ENCODE peak calls at places on chromosomes 13 and 19, in nine cellular contexts. E, I, W, B, D, L, X, R and O are unnamed samples.

GRCh38 chr19:53536223-53536543 is 1.8 kb upstream of the ZNF331 start:
- DNase-seq in I (no peak), D (no peak), X (no peak), B (no peak), W (no peak), L (no peak), E (no peak), R (no peak), O (no peak)

GRCh38 chr13:36362251-36362650 is 16.1 kb upstream of the SPART start:
- DNase-seq in I (peak), L (no peak), E (peak), W (no peak), X (no peak), D (no peak), B (peak), R (no peak), O (no peak)

GRCh38 chr19:53989600-53990533 is 1.6 kb upstream of the CACNG6 start:
- DNase-seq in R (no peak), X (no peak), I (no peak), W (no peak), L (no peak), B (no peak), D (no peak), E (peak), O (no peak)

GRCh38 chr19:57872450-57872849 is 16.4 kb downstream of the ZNF814 start:
- DNase-seq in W (no peak), L (no peak), B (no peak), I (no peak), X (no peak), R (no peak), D (no peak), E (no peak), O (no peak)

GRCh38 chr19:48806818-48807589 is 3.8 kb downstream of the BCAT2 start:
- DNase-seq in W (no peak), D (peak), L (no peak), R (no peak), I (peak), B (peak), X (no peak), E (peak), O (no peak)

GRCh38 chr19:7637374-7638256 is 705 bp downstream of the STXBP2 start:
- DNase-seq in E (no peak), I (peak), X (no peak), B (no peak), D (no peak), W (no peak), R (no peak), L (no peak), O (no peak)

GRCh38 chr13:32195713-32196112 is 119.5 kb downstream of the ZAR1L start:
- DNase-seq in W (no peak), E (no peak), D (no peak), I (peak), B (no peak), R (no peak), L (no peak), X (no peak), O (no peak)

GRCh38 chr19:41871573-41872383 is 5.3 kb upstream of the CD79A start:
- DNase-seq in B (no peak), R (no peak), X (no peak), I (no peak), E (peak), D (no peak), W (no peak), L (no peak), O (peak)

GRCh38 chr13:40340368-40341085 is 325.9 kb downstream of the FOXO1 start:
- DNase-seq in R (no peak), B (peak), L (no peak), D (no peak), E (peak), I (peak), W (no peak), X (no peak), O (no peak)

GRCh38 chr19:42306646-42307045 is 4.2 kb upstream of the PAFAH1B3 start:
- DNase-seq in R (no peak), W (no peak), E (no peak), B (no peak), D (no peak), I (no peak), L (no peak), X (no peak), O (no peak)

GRCh38 chr13:34116651-34117050 is 298.7 kb downstream of the RFC3 start:
- DNase-seq in W (no peak), E (no peak), D (no peak), B (no peak), I (no peak), L (no peak), R (no peak), X (no peak), O (no peak)

GRCh38 chr13:46288570-46289259 is 77.0 kb downstream of the LRRC63 start:
- DNase-seq in W (peak), E (peak), I (peak), D (peak), R (no peak), L (no peak), X (no peak), B (peak), O (no peak)

GRCh38 chr13:102911336-102911735 is 65.5 kb downstream of the ERCC5 start:
- DNase-seq in D (no peak), W (no peak), L (no peak), E (no peak), B (no peak), X (no peak), I (no peak), R (no peak), O (no peak)

GRCh38 chr19:34712606-34713261 is 21.3 kb upstream of the ZNF181 start:
- DNase-seq in I (peak), B (peak), D (peak), W (peak), X (peak), R (no peak), E (peak), L (no peak), O (peak)

GRCh38 chr13:113907637-113908617 is 44.1 kb upstream of the GAS6 start:
- DNase-seq in E (no peak), B (peak), R (peak), D (no peak), I (peak), X (peak), W (no peak), L (no peak), O (no peak)

GRCh38 chr19:1130801-1131717 is 27.3 kb downstream of the GPX4 start:
- DNase-seq in D (no peak), I (no peak), R (no peak), X (no peak), B (peak), E (no peak), W (no peak), L (no peak), O (peak)

GRCh38 chr19:29672933-29673336 is 7.7 kb downstream of the PLEKHF1 start:
- DNase-seq in R (peak), I (no peak), E (no peak), D (no peak), B (no peak), W (no peak), L (no peak), X (no peak), O (peak)

GRCh38 chr19:7910321-7911161 is 4.1 kb upstream of the TGFBR3L start:
- DNase-seq in E (no peak), B (no peak), W (no peak), R (no peak), L (no peak), X (no peak), I (no peak), D (no peak), O (no peak)

GRCh38 chr13:57824121-57824520 is 192.6 kb downstream of the PCDH17 start:
- DNase-seq in W (no peak), E (no peak), R (no peak), L (no peak), X (no peak), I (no peak), D (no peak), B (no peak), O (no peak)

GRCh38 chr13:31355001-31355400 is 155.2 kb downstream of the B3GLCT start:
- DNase-seq in E (no peak), X (no peak), L (no peak), R (no peak), B (no peak), D (no peak), W (no peak), I (no peak), O (no peak)

GRCh38 chr13:66714795-66715194 is 515.3 kb downstream of the PCDH9 start:
- DNase-seq in L (no peak), D (no peak), B (no peak), R (no peak), W (no peak), E (no peak), X (no peak), I (peak), O (no peak)

GRCh38 chr13:75405976-75406703 is 75.8 kb downstream of the TBC1D4 start:
- DNase-seq in R (no peak), I (peak), D (no peak), X (no peak), L (no peak), E (no peak), B (peak), W (no peak), O (no peak)

GRCh38 chr19:2528543-2529173 is 52.7 kb downstream of the GADD45B start:
- DNase-seq in L (no peak), E (no peak), D (no peak), X (no peak), R (peak), W (no peak), I (no peak), B (no peak), O (no peak)

GRCh38 chr19:54805665-54806515 is 2.5 kb downstream of the KIR2DL4 start:
- DNase-seq in W (no peak), E (no peak), R (no peak), B (no peak), L (no peak), I (no peak), D (no peak), X (no peak), O (no peak)

GRCh38 chr19:2016041-2016807 is 710 bp upstream of the BTBD2 start:
- DNase-seq in B (peak), I (peak), D (no peak), L (no peak), E (peak), X (peak), R (peak), W (peak), O (peak)

GRCh38 chr19:17389957-17390664 is 3.9 kb downstream of the CCDC194 start:
- DNase-seq in I (no peak), W (no peak), X (no peak), R (no peak), E (no peak), B (no peak), L (no peak), D (peak), O (peak)
- TF ChIP-seq CTCF in I (no peak), W (no peak), X (no peak), R (no peak), E (no peak), B (no peak), L (peak), D (peak), O (no peak)

GRCh38 chr19:16257509-16258002 is 59.8 kb downstream of the AP1M1 start:
- DNase-seq in B (no peak), E (no peak), D (no peak), L (no peak), I (no peak), R (no peak), W (no peak), X (no peak), O (no peak)

GRCh38 chr19:16260160-16260793 is 62.6 kb downstream of the AP1M1 start:
- DNase-seq in I (no peak), E (no peak), W (no peak), B (no peak), X (no peak), L (no peak), D (no peak), R (no peak), O (no peak)

GRCh38 chr19:16260794-16261161 is 63.1 kb downstream of the AP1M1 start:
- DNase-seq in E (no peak), B (no peak), W (no peak), R (no peak), L (no peak), I (no peak), X (no peak), D (no peak), O (no peak)

GRCh38 chr19:16258440-16258903 is 60.8 kb downstream of the AP1M1 start:
- DNase-seq in D (peak), I (peak), E (no peak), X (peak), L (no peak), R (no peak), B (no peak), W (no peak), O (no peak)

GRCh38 chr19:16259385-16260159 is 61.9 kb downstream of the AP1M1 start:
- DNase-seq in L (no peak), I (no peak), R (no peak), B (no peak), X (no peak), D (no peak), W (no peak), E (no peak), O (no peak)
- TF ChIP-seq CTCF in L (no peak), I (no peak), R (no peak), B (no peak), X (no peak), D (no peak), W (no peak), E (no peak), O (no peak)

GRCh38 chr13:77026783-77027621 is at the start of gene FBXL3:
- DNase-seq in X (peak), R (peak), B (peak), D (peak), L (peak), E (peak), W (peak), I (peak), O (peak)

GRCh38 chr13:77028202-77028601 is 1.2 kb upstream of the FBXL3 start:
- DNase-seq in X (peak), W (no peak), B (peak), L (no peak), I (peak), E (no peak), D (no peak), R (no peak), O (no peak)

GRCh38 chr13:77029436-77029835 is 2.5 kb upstream of the FBXL3 start:
- DNase-seq in R (no peak), B (no peak), W (no peak), X (no peak), I (no peak), E (no peak), D (no peak), L (no peak), O (no peak)

GRCh38 chr13:77022341-77022740 is 4.6 kb downstream of the FBXL3 start:
- DNase-seq in R (no peak), D (no peak), W (no peak), B (peak), E (no peak), I (peak), X (no peak), L (no peak), O (no peak)

DNA sequence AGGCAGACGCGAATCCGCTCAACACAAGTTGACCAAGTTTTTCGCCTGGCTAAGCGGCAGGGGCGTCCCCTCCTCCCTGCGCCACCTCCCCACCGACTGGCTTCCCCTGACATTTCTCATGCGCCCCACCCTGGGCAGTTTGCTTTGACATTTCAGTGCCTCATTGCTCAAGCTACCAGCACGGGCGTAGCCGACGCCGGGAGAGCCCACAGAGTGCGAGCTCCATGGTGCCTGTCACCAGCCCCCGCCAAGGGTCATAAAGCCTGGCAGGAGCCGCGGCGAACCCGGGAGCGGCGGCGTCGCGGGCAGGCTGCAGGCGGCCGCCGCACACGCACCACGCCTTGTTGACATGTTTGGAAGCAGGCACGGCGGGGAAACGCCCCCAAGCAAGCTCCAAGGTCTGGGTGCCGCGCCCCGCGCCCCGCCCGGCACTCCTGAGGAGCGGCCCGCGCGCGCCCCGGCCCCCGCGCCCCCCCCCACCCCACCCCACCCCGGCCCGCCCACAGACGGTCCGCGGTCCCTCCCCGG is 640 bp downstream of the FBXL3 start:
- DNase-seq in W (peak), E (peak), B (peak), X (peak), I (peak), D (peak), L (peak), R (peak), O (peak)
- TF ChIP-seq CTCF in W (no peak), E (no peak), B (no peak), X (no peak), I (no peak), D (no peak), L (no peak), R (no peak), O (no peak)

GRCh38 chr19:46191972-46192371 is 37.6 kb upstream of the IGFL1 start:
- DNase-seq in R (no peak), D (no peak), E (no peak), I (no peak), L (no peak), X (no peak), B (peak), W (no peak), O (no peak)
- TF ChIP-seq CTCF in R (no peak), D (no peak), E (no peak), I (no peak), L (no peak), X (no peak), B (no peak), W (no peak), O (no peak)

DNA sequence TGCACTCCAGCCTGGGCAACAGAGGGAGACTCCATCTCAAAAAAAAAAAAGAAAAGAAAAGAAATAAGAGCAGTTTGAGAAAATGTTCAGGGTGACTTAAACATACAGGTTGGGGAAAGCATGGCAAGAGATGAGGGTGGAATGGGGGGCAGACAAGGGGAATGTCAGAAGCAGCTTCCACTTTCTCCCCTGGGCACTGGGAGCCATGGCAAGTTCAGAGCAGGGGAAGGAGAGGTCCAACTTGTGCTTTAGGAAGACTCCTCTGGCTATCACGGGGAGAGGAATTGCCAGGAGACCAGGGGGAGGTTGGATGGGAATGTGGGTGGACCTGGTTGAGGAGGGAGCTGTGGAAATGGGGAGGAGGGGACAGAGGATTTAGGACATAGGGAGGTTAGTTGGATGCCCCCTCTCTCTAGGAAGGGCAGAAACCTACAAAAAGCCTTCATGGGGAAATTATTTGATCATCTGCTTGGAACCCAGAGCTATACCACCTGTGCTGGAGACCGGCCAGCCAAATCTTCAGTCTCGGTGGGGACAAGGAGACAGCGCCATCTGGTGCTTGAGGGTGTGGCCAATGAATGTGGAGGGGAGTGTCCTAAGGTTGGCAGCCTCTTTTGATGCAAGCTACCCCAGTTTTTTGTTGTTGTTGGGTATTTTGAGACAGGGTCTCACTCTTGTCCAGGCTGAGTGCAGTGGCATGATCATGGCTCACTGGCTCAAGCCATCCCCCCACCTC is 7.3 kb upstream of the STRN4 start:
- DNase-seq in D (peak), R (no peak), I (peak), X (no peak), B (peak), E (peak), W (no peak), L (no peak), O (peak)
- TF ChIP-seq CTCF in D (peak), R (no peak), I (peak), X (peak), B (peak), E (peak), W (peak), L (peak), O (peak)

GRCh38 chr19:50607388-50607787 is 32.3 kb downstream of the SYT3 start:
- DNase-seq in R (no peak), I (no peak), B (no peak), L (no peak), W (no peak), X (no peak), E (no peak), D (no peak), O (no peak)

GRCh38 chr19:50602935-50603334 is 34.7 kb upstream of the LRRC4B start:
- DNase-seq in R (no peak), E (no peak), B (no peak), D (no peak), I (no peak), L (no peak), W (no peak), X (no peak), O (no peak)

GRCh38 chr19:50602496-50602895 is 34.3 kb upstream of the LRRC4B start:
- DNase-seq in L (no peak), I (no peak), E (no peak), R (no peak), B (no peak), W (no peak), D (no peak), X (no peak), O (no peak)

DNA sequence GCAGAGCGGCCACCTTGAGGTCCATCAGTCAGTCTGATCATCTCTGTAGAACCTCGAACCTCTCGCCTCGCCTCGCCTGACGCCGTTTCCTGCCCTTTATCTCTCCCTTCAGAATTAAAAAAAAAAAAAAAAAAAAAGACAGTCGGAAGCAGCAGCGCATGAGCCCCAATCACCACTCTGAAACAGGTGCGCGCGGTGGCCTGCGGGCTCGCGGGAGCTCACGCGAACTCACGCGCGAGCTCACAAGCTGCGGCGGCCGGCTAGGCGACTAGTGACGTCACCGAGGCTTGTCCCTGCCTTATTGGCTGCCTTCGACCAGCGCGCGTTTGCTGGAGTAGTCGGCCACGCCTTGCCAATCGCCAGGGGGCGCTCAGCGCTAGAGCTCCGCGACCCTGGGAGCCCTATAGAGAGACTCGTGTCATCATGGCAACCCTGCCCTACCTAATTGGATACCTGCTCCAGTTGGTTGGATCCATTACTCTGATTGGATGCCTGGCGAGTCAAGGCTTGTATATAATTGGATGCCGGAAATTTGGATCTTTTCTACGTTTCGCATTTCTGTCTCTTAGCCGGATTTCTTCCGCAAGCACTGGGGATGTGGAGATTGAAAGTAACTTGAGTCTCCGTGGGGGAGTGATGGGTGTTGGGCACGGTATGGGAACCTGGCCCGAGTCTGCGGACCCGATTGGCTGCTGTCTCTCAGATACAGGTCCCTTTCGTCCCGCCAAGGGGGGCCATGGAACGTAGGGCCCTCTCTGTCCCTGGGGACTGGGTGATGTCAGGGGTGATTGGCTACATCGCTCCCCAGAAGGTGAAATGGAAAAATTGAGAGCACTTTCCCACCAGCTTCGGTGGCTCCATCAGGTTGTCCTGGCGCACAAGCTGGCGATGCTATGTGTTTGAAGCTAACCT is 31.6 kb downstream of the SYT3 start:
- DNase-seq in I (peak), L (peak), R (no peak), B (peak), E (peak), W (peak), D (peak), X (peak), O (peak)
- TF ChIP-seq CTCF in I (no peak), L (no peak), R (no peak), B (no peak), E (peak), W (peak), D (no peak), X (peak), O (no peak)